ENCODE peak calls at places on chromosome 22, in seven cellular contexts. T is testis, M is GM12878, Z is heart left ventricle, E is mucosa of descending colon, X is RWPE2, W is lung. I is an unnamed sample.

GRCh38 chr22:45997077-45997774 is 20.3 kb upstream of the WNT7B start:
- DNase-seq in M (no peak), T (peak; percentile 89), Z (peak; percentile 96), W (peak; percentile 77), E (peak; percentile 84), X (peak; percentile 88), I (peak; percentile 98)

GRCh38 chr22:44161673-44162072 is 19.1 kb upstream of the PARVG start:
- DNase-seq in W (no peak), T (no peak), X (no peak), E (no peak), Z (no peak), M (no peak), I (peak; percentile 49)

GRCh38 chr22:39470462-39471335 is 13.9 kb downstream of the MGAT3 start:
- DNase-seq in Z (no peak), M (no peak), W (no peak), T (no peak), E (no peak), X (no peak), I (no peak)

GRCh38 chr22:29635734-29636357 is 32.4 kb downstream of the NF2 start:
- DNase-seq in E (no peak), Z (no peak), X (no peak), M (peak; percentile 23), T (no peak), W (no peak), I (no peak)

GRCh38 chr22:36606659-36607058 is 77.7 kb upstream of the EIF3D start:
- DNase-seq in M (no peak), E (no peak), X (no peak), Z (no peak), W (no peak), T (no peak), I (no peak)

GRCh38 chr22:45149671-45150070 is 14.1 kb upstream of the NUP50 start:
- DNase-seq in W (no peak), M (no peak), Z (no peak), T (no peak), X (no peak), E (no peak), I (no peak)

GRCh38 chr22:37231406-37232139 is 12.5 kb downstream of the RAC2 start:
- DNase-seq in X (no peak), E (no peak), M (no peak), T (no peak), W (no peak), Z (no peak), I (no peak)

GRCh38 chr22:46079861-46080821 is 70.2 kb upstream of the PPARA start:
- DNase-seq in T (peak; percentile 90), Z (peak; percentile 81), E (peak; percentile 55), X (peak; percentile 92), M (no peak), W (no peak), I (peak; percentile 94)

GRCh38 chr22:29916007-29916544 is 33.1 kb downstream of the MTMR3 start:
- DNase-seq in X (no peak), W (no peak), T (no peak), E (no peak), M (no peak), Z (no peak), I (no peak)

GRCh38 chr22:20268350-20269012 is 363 bp upstream of the RTN4R start:
- DNase-seq in X (no peak), W (peak; percentile 55), T (peak; percentile 47), E (peak; percentile 82), Z (peak; percentile 82), M (no peak), I (no peak)

GRCh38 chr22:45807156-45807915 is 135.7 kb downstream of the ATXN10 start:
- DNase-seq in X (no peak), W (no peak), E (no peak), M (no peak), T (no peak), Z (no peak), I (no peak)

GRCh38 chr22:32083814-32084213 is 40.8 kb downstream of the SLC5A1 start:
- DNase-seq in M (no peak), Z (no peak), T (no peak), E (no peak), X (no peak), W (no peak), I (no peak)

GRCh38 chr22:45948081-45948648 is 28.8 kb downstream of the WNT7B start:
- DNase-seq in E (no peak), M (no peak), Z (no peak), W (no peak), T (no peak), X (no peak), I (no peak)

GRCh38 chr22:35541254-35541748 is 670 bp downstream of the RASD2 start:
- DNase-seq in X (no peak), W (no peak), E (peak; percentile 63), M (no peak), T (no peak), Z (no peak), I (no peak)

GRCh38 chr22:38243007-38243775 is 29.6 kb downstream of the TMEM184B start:
- DNase-seq in T (peak; percentile 60), X (no peak), Z (peak; percentile 69), W (no peak), M (no peak), E (peak; percentile 82), I (no peak)

GRCh38 chr22:26197427-26197826 is 28.2 kb downstream of the SEZ6L start:
- DNase-seq in X (no peak), M (no peak), E (no peak), W (no peak), T (no peak), Z (no peak), I (no peak)

GRCh38 chr22:42560781-42561180 is 7.0 kb downstream of the SERHL2 start:
- DNase-seq in W (no peak), Z (no peak), E (no peak), X (no peak), T (no peak), M (no peak), I (no peak)
- TF ChIP-seq CTCF in W (peak; percentile 7), Z (peak; percentile 44), E (peak; percentile 22), X (peak; percentile 29), T (peak; percentile 20), M (peak; percentile 53), I (peak; percentile 34)

GRCh38 chr22:23243006-23243573 is 62.8 kb downstream of the BCR start:
- DNase-seq in Z (no peak), E (no peak), T (no peak), W (no peak), X (no peak), M (peak; percentile 41), I (no peak)
- H3K4me1 ChIP-seq in Z (peaks cover 53% of the 10 kb centered on the region), E (no peaks in the 10 kb centered on the region), T (peaks cover 2% of the 10 kb centered on the region), W (peaks cover 24% of the 10 kb centered on the region), X (peaks cover 66% of the 10 kb centered on the region), M (peaks cover 35% of the 10 kb centered on the region), I (peaks cover 24% of the 10 kb centered on the region)

DNA sequence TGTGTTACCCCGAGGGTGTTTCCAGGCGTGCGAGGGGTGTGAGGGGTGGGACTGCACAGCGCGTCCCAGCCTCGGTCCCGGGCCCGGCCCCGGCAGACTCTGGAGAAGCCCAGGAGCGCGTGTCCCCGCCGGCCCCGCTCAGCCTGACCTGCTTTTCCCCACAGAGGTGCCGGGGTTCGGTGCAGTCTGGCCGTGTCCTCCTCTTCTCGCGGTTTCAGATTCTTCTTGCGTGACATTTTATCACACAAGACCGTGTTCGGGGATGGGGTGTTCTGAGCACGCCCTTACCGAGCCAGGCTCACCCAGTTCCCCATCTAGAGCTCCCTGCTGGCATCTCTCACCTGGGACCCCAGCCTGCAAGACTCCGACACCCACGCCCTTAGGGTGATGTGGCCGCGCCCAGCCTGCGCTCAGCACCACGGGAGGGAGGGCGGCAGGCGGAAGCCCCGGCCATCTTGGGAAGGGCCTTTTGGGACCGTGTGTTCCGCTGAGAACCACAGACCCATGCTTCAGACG is 775.6 kb downstream of the BRD1 start:
- DNase-seq in X (no peak), W (no peak), T (peak; percentile 48), Z (no peak), E (peak; percentile 51), M (no peak), I (peak; percentile 83)
- H3K4me3 ChIP-seq in X (no peak overlapping the region), W (no peak overlapping the region), T (peak overlapping the region; percentile 51), Z (no peak overlapping the region), E (peak overlapping the region; percentile 9), M (peak overlapping the region; percentile 41), I (peak overlapping the region; percentile 55)

GRCh38 chr22:30923168-30923900 is 45.2 kb downstream of the MORC2 start:
- DNase-seq in X (no peak), Z (no peak), M (no peak), W (no peak), T (peak; percentile 12), E (no peak), I (peak; percentile 48)
- TF ChIP-seq CTCF in X (no peak), Z (no peak), M (no peak), W (no peak), T (no peak), E (no peak), I (no peak)

GRCh38 chr22:48049116-48049515 is 1286.7 kb downstream of the TBC1D22A start:
- DNase-seq in T (no peak), W (no peak), M (no peak), Z (no peak), X (no peak), E (no peak), I (no peak)
- H3K4me1 ChIP-seq in T (no peaks in the 10 kb centered on the region), W (no peaks in the 10 kb centered on the region), M (peaks cover 16% of the 10 kb centered on the region), Z (no peaks in the 10 kb centered on the region), X (no peaks in the 10 kb centered on the region), E (no peaks in the 10 kb centered on the region), I (no peaks in the 10 kb centered on the region)

DNA sequence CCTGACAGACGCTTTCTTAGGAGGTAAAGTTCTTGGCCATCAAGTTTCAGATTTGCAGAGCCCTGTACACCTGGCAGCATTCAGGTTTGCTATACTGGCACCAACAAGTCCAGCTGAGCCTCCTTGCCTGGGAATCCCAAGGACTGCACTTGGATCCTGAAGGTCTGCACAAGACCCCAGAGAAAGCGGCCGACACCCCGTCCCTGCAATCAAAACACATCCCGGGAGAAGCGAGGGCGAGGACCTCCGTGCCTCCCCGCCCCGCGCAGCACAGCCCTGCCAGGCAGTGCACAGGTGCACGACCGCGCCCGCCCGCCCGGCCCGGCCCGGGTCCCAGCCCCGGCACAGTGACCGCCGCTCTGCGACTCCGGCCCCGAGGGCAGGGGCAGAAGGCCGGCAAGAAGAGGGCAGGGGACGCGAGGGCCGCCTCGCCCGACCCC is 559 bp downstream of the MRTFA start:
- DNase-seq in T (peak; percentile 44), X (no peak), Z (no peak), E (no peak), W (no peak), M (no peak), I (no peak)
- H3K4me3 ChIP-seq in T (peak overlapping the region; percentile 99), X (peak overlapping the region; percentile 92), Z (peak overlapping the region; percentile 77), E (peak overlapping the region; percentile 83), W (peak overlapping the region; percentile 90), M (peak overlapping the region; percentile 72), I (peak overlapping the region; percentile 87)

GRCh38 chr22:24423519-24424000 is 3.8 kb upstream of the ADORA2A start:
- DNase-seq in T (peak; percentile 57), E (peak; percentile 76), M (no peak), X (no peak), Z (peak; percentile 88), W (peak; percentile 63), I (no peak)
- TF ChIP-seq CTCF in T (peak; percentile 90), E (peak; percentile 96), M (peak; percentile 69), X (peak; percentile 92), Z (peak; percentile 96), W (peak; percentile 65), I (peak; percentile 79)

GRCh38 chr22:24434472-24435322 is 7.3 kb downstream of the ADORA2A start:
- DNase-seq in T (no peak), Z (peak; percentile 73), W (no peak), M (peak; percentile 92), E (peak; percentile 51), X (no peak), I (peak; percentile 87)
- H3K4me1 ChIP-seq in T (peaks cover 29% of the 10 kb centered on the region), Z (peaks cover 79% of the 10 kb centered on the region), W (peaks cover 36% of the 10 kb centered on the region), M (peaks cover 74% of the 10 kb centered on the region), E (peaks cover 36% of the 10 kb centered on the region), X (peaks cover 4% of the 10 kb centered on the region), I (peaks cover 49% of the 10 kb centered on the region)